ENCODE peak calls at places on chromosomes 3 and 15, in nine cellular contexts. Q is NCI-H69; N is AG10803; P is stimulated activated CD8-positive, alpha-beta memory T cell treated with anti-CD3 and anti-CD28 coated beads, Interleukin-15, amount 100 ng/mL, for 4 hours; K is kidney glomerular epithelial cell; Y is SHP77; X is nucleus accumbens; J is aorta; V is DMS 273 treated with DMSO at 0.1 percent for 48 hours. S is an unnamed sample.

GRCh38 chr15:29936353-29937049 is 114.2 kb upstream of the TJP1 start:
- DNase-seq in Q (peak), Y (peak), J (no peak), K (no peak), P (no peak), X (no peak), V (no peak), N (peak), S (no peak)

GRCh38 chr3:22627993-22628499 is 575.1 kb upstream of the UBE2E2 start:
- DNase-seq in V (no peak), Y (no peak), N (no peak), X (no peak), P (no peak), K (no peak), J (no peak), Q (no peak), S (no peak)

GRCh38 chr3:107753494-107753893 is 230.7 kb downstream of the BBX start:
- DNase-seq in X (peak), J (no peak), K (peak), P (no peak), N (peak), Q (peak), Y (peak), V (peak), S (peak)

GRCh38 chr3:142888099-142888483 is 792 bp downstream of the PCOLCE2 start:
- DNase-seq in Q (peak), X (no peak), Y (no peak), V (peak), J (no peak), P (no peak), N (peak), K (no peak), S (peak)

GRCh38 chr15:74889882-74890768 is at the start of gene MPI:
- DNase-seq in K (peak), X (peak), N (peak), V (peak), P (peak), Y (peak), J (peak), Q (peak), S (peak)

GRCh38 chr3:128950223-128950938 is 43.5 kb downstream of the CFAP92 start:
- DNase-seq in J (no peak), Y (peak), K (no peak), V (no peak), P (no peak), Q (peak), N (peak), X (no peak), S (peak)

GRCh38 chr3:3200632-3201212 is 21.2 kb upstream of the CRBN start:
- DNase-seq in V (no peak), Q (peak), Y (peak), X (peak), P (no peak), N (peak), J (no peak), K (peak), S (peak)

GRCh38 chr3:73405853-73406252 is 218.9 kb downstream of the PDZRN3 start:
- DNase-seq in N (peak), Q (no peak), P (no peak), X (no peak), J (no peak), Y (no peak), V (no peak), K (no peak), S (no peak)

GRCh38 chr3:1227111-1227510 is 134.3 kb downstream of the CNTN6 start:
- DNase-seq in K (no peak), P (no peak), N (no peak), Y (no peak), V (no peak), Q (no peak), X (no peak), J (no peak), S (no peak)

GRCh38 chr15:80710635-80711553 is 15.8 kb downstream of the ABHD17C start:
- DNase-seq in K (no peak), Y (no peak), J (no peak), N (no peak), X (no peak), P (no peak), Q (no peak), V (no peak), S (peak)

GRCh38 chr3:52829482-52829881 is 990 bp downstream of the ITIH4 start:
- DNase-seq in Y (no peak), P (no peak), N (no peak), V (no peak), Q (no peak), K (no peak), X (no peak), J (no peak), S (no peak)

GRCh38 chr15:94206463-94207167 is 24.7 kb upstream of the MCTP2 start:
- DNase-seq in P (no peak), V (no peak), X (no peak), J (no peak), K (no peak), Q (no peak), Y (no peak), N (peak), S (no peak)

GRCh38 chr3:128556949-128557348 is 63.9 kb upstream of the GATA2 start:
- DNase-seq in P (no peak), N (no peak), K (no peak), Y (peak), V (no peak), X (no peak), Q (no peak), J (peak), S (no peak)

GRCh38 chr3:43752908-43753307 is 62.2 kb downstream of the ABHD5 start:
- DNase-seq in P (no peak), V (no peak), J (no peak), N (no peak), Y (no peak), X (no peak), Q (no peak), K (no peak), S (no peak)

GRCh38 chr3:66378256-66378655 is 122.6 kb downstream of the LRIG1 start:
- DNase-seq in J (no peak), X (no peak), N (no peak), P (no peak), Y (no peak), Q (peak), K (no peak), V (peak), S (peak)

GRCh38 chr3:141500397-141500796 is 13.6 kb downstream of the RASA2 start:
- DNase-seq in J (no peak), K (no peak), Y (no peak), Q (no peak), P (no peak), V (no peak), X (no peak), N (no peak), S (no peak)

GRCh38 chr3:40876496-40876895 is 322.8 kb upstream of the CTNNB1 start:
- DNase-seq in X (no peak), Q (no peak), Y (no peak), V (no peak), K (no peak), J (no peak), P (no peak), N (peak), S (no peak)

GRCh38 chr3:183151716-183152385 is 10.7 kb downstream of the LAMP3 start:
- DNase-seq in K (no peak), X (no peak), Y (no peak), V (no peak), N (no peak), P (no peak), Q (no peak), J (no peak), S (no peak)

GRCh38 chr3:4852780-4853748 is 126.2 kb upstream of the BHLHE40 start:
- DNase-seq in Q (no peak), K (peak), N (peak), P (no peak), X (no peak), J (no peak), Y (no peak), V (no peak), S (no peak)